ENCODE peak calls at places on chromosomes 7 and 10, in seven cellular contexts. I, U, Y, B, T, M and N are unnamed samples.

GRCh38 chr10:77513783-77514331 is 123.8 kb downstream of the KCNMA1 start:
- DNase-seq in I (no peak), U (peak; percentile 94), Y (no peak), B (peak; percentile 94), T (peak; percentile 86), M (peak; percentile 73), N (peak; percentile 80)

GRCh38 chr10:21993360-21994001 is 10.0 kb downstream of the DNAJC1 start:
- DNase-seq in I (peak; percentile 41), U (no peak), Y (peak; percentile 54), B (no peak), T (peak; percentile 64), M (peak; percentile 64), N (peak; percentile 53)

GRCh38 chr10:71905164-71905563 is 54.1 kb upstream of the PSAP start:
- DNase-seq in I (no peak), U (peak; percentile 32), Y (no peak), B (no peak), T (no peak), M (no peak), N (no peak)

GRCh38 chr7:112575864-112576263 is 95.1 kb downstream of the LSMEM1 start:
- DNase-seq in I (no peak), U (no peak), Y (no peak), B (no peak), T (no peak), M (no peak), N (no peak)

GRCh38 chr7:105705427-105705826 is 124.1 kb upstream of the EFCAB10 start:
- DNase-seq in I (no peak), U (no peak), Y (no peak), B (no peak), T (no peak), M (no peak), N (no peak)

GRCh38 chr10:45000764-45001381 is at the start of gene ZNF22:
- DNase-seq in I (peak; percentile 75), U (peak; percentile 92), Y (peak; percentile 69), B (peak; percentile 69), T (peak; percentile 81), M (peak; percentile 70), N (peak; percentile 66)

GRCh38 chr7:84477786-84478405 is 283.3 kb upstream of the SEMA3A start:
- DNase-seq in I (no peak), U (no peak), Y (no peak), B (no peak), T (no peak), M (no peak), N (no peak)

GRCh38 chr7:129702316-129702715 is 90.8 kb downstream of the NRF1 start:
- DNase-seq in I (peak; percentile 37), U (no peak), Y (no peak), B (no peak), T (peak; percentile 15), M (peak; percentile 9), N (no peak)

GRCh38 chr10:76618641-76619040 is 1019.0 kb downstream of the KCNMA1 start:
- DNase-seq in I (no peak), U (no peak), Y (no peak), B (no peak), T (no peak), M (no peak), N (no peak)

GRCh38 chr10:132457328-132458070 is 60.5 kb downstream of the PWWP2B start:
- DNase-seq in I (no peak), U (peak; percentile 79), Y (peak; percentile 42), B (peak; percentile 15), T (no peak), M (no peak), N (no peak)
- TF ChIP-seq CTCF in I (no peak), U (no peak), Y (peak; percentile 47), B (peak; percentile 2), T (no peak), M (no peak), N (peak; percentile 6)

DNA sequence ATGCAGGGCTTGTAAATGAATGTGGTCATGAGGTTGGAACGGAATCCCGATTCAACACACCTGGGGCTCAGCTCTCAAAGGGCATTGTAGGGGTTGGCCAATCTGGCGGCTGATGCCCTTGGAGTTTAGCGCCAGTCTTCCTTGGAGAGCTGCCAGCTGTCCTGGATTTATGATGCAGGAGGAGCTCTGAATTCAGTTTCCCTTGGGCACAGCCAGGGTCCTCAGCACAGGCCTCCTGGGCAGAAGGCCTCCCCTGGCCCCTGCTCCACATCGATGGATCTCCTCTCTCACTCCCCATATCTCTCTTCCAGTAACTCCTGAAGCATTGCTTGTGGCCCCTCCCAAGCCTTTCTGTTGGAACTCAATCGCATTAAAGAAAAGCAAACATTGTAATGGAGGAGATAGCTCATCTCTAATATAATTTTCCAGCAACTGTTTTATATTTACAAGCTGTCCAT is 985 bp upstream of the CYTH3 start:
- DNase-seq in I (no peak), U (no peak), Y (no peak), B (peak; percentile 85), T (no peak), M (no peak), N (no peak)
- H3K4me3 ChIP-seq in I (no peak overlapping the region), U (no peak overlapping the region), Y (no peak overlapping the region), B (peak overlapping the region; percentile 53), T (no peak overlapping the region), M (no peak overlapping the region), N (no peak overlapping the region)

GRCh38 chr10:90199098-90199497 is 497.7 kb downstream of the KIF20B start:
- DNase-seq in I (peak; percentile 83), U (no peak), Y (no peak), B (no peak), T (no peak), M (no peak), N (no peak)

GRCh38 chr10:90192825-90193224 is 491.4 kb downstream of the KIF20B start:
- DNase-seq in I (no peak), U (no peak), Y (no peak), B (no peak), T (no peak), M (no peak), N (no peak)

GRCh38 chr10:90193240-90193985 is 492.0 kb downstream of the KIF20B start:
- DNase-seq in I (no peak), U (no peak), Y (no peak), B (no peak), T (peak; percentile 89), M (peak; percentile 62), N (peak; percentile 90)

GRCh38 chr10:90195288-90195840 is 494.0 kb downstream of the KIF20B start:
- DNase-seq in I (peak; percentile 33), U (no peak), Y (no peak), B (no peak), T (peak; percentile 44), M (peak; percentile 21), N (no peak)

GRCh38 chr10:90197766-90198165 is 496.4 kb downstream of the KIF20B start:
- DNase-seq in I (peak; percentile 28), U (no peak), Y (no peak), B (no peak), T (peak; percentile 74), M (peak; percentile 74), N (peak; percentile 84)
- TF ChIP-seq CTCF in I (no peak), U (no peak), Y (no peak), B (no peak), T (no peak), M (no peak), N (no peak)

GRCh38 chr10:125637496-125637895 is 45.5 kb downstream of the TEX36 start:
- DNase-seq in I (no peak), U (no peak), Y (no peak), B (no peak), T (no peak), M (no peak), N (no peak)

GRCh38 chr10:125631806-125632205 is 51.2 kb downstream of the TEX36 start:
- DNase-seq in I (no peak), U (no peak), Y (no peak), B (no peak), T (no peak), M (no peak), N (no peak)

GRCh38 chr10:125629758-125630376 is 53.1 kb downstream of the TEX36 start:
- DNase-seq in I (peak; percentile 81), U (no peak), Y (peak; percentile 27), B (no peak), T (peak; percentile 61), M (peak; percentile 54), N (peak; percentile 42)

GRCh38 chr10:125634606-125635005 is 48.4 kb downstream of the TEX36 start:
- DNase-seq in I (no peak), U (no peak), Y (no peak), B (no peak), T (no peak), M (no peak), N (no peak)

DNA sequence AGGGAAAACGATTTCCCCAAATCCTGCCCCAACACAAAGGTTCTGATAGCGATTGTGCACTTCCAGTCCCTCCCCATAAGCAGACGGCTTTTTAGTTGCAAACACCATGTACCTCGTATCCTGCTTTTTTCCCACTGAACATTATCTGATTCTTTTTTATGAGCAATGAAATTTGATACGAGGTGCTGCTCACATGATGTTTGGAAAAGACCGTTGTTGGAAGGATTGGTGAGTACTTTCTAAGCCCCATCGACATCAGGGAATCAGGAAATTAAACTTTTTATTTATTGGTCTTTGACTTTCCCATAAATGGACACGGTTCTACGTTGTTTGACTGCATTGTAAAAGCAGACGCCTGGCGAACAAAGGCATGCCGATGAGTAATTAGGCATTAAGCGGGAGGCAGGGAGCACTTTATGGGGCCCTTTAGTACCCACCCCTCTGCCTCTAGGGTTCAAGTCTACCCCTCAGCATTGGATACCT is 49.4 kb downstream of the TEX36 start:
- DNase-seq in I (peak; percentile 75), U (no peak), Y (no peak), B (no peak), T (no peak), M (no peak), N (no peak)
- H3K4me3 ChIP-seq in I (no peak overlapping the region), U (no peak overlapping the region), Y (no peak overlapping the region), B (no peak overlapping the region), T (no peak overlapping the region), M (no peak overlapping the region), N (no peak overlapping the region)

DNA sequence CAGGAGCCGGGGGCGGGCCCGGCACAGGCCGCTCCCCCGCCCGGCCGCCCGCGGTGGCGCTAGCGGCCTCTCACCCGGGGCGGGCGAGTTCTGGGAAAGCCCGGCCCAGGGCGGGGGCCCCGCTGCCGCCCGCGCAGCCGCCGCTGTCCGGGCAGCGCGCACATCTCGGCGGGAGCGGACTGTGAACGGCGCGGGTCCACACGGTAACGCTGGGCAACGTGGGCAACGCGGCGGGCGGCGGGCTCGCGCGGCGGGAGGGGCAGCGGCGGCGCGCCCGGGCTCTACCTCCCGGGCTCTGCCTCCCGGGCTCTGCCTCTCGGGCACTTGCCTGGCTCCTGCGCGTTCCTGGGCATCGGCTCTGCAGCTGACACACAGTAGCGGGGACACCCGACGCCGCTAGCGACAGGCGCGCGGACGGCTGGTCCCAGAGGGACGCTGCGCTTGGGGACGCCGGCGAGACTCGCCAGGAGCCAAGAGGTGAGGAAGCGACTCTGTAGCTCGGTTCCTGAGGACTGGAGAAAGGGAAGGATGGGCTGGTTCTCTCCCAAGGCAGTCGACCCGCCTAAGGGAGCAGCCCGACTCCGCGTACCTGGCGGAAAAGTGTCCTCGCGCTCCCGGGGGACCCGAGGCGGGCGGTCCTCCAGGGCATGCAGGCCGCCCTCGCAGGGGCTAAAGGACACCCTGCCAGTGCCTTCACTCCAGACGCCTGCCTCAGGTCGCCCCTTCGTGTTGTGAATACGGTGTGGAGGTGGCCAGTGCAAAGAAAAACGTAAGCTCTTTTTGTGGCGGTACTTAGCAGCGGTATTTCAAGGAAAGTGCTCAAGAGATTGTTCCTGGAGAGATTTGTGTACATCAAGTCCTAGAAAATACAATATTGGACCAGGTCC is at the start of gene PLCE1:
- DNase-seq in I (no peak), U (peak; percentile 75), Y (peak; percentile 66), B (peak; percentile 66), T (peak; percentile 15), M (peak; percentile 10), N (peak; percentile 20)
- TF ChIP-seq CTCF in I (no peak), U (peak; percentile 9), Y (no peak), B (no peak), T (no peak), M (no peak), N (no peak)